ENCODE peak calls at places on chromosomes 7 and 10, in eight cellular contexts. C, F, Y, K, O, Z, L and R are unnamed samples.

GRCh38 chr7:83517026-83517700 is 131.8 kb downstream of the SEMA3E start:
- DNase-seq in C (no peak), F (no peak), Y (no peak), K (no peak), O (no peak), Z (no peak), L (no peak), R (no peak)

GRCh38 chr7:16416289-16417282 is 4.8 kb downstream of the CRPPA start:
- DNase-seq in C (no peak), F (peak; percentile 3), Y (no peak), K (no peak), O (no peak), Z (no peak), L (no peak), R (no peak)

GRCh38 chr7:151045262-151045661 is 3.1 kb upstream of the ASIC3 start:
- DNase-seq in C (no peak), F (no peak), Y (no peak), K (no peak), O (no peak), Z (no peak), L (no peak), R (no peak)

GRCh38 chr7:42137431-42137830 is 99.6 kb downstream of the GLI3 start:
- DNase-seq in C (no peak), F (no peak), Y (no peak), K (no peak), O (no peak), Z (no peak), L (no peak), R (no peak)

GRCh38 chr7:151060113-151060415 is 675 bp downstream of the SLC4A2 start:
- DNase-seq in C (no peak), F (no peak), Y (no peak), K (no peak), O (no peak), Z (no peak), L (no peak), R (no peak)

GRCh38 chr10:84234508-84234907 is 6.8 kb downstream of the LRIT1 start:
- DNase-seq in C (no peak), F (no peak), Y (no peak), K (no peak), O (no peak), Z (no peak), L (no peak), R (no peak)

GRCh38 chr7:78198756-78199155 is 400.2 kb downstream of the PHTF2 start:
- DNase-seq in C (no peak), F (no peak), Y (no peak), K (no peak), O (no peak), Z (no peak), L (no peak), R (no peak)

GRCh38 chr7:111931016-111931517 is 275.1 kb downstream of the DOCK4 start:
- DNase-seq in C (no peak), F (no peak), Y (no peak), K (no peak), O (no peak), Z (no peak), L (no peak), R (no peak)

GRCh38 chr7:94003446-94004023 is 620 bp downstream of the BET1 start:
- DNase-seq in C (no peak), F (no peak), Y (peak; percentile 7), K (no peak), O (no peak), Z (no peak), L (no peak), R (peak; percentile 2)

GRCh38 chr7:94005753-94006152 is 1.6 kb upstream of the BET1 start:
- DNase-seq in C (no peak), F (no peak), Y (no peak), K (no peak), O (no peak), Z (no peak), L (no peak), R (no peak)

GRCh38 chr7:94008537-94008936 is 4.4 kb upstream of the BET1 start:
- DNase-seq in C (no peak), F (no peak), Y (no peak), K (no peak), O (no peak), Z (no peak), L (no peak), R (no peak)

GRCh38 chr7:94001396-94001795 is 2.8 kb downstream of the BET1 start:
- DNase-seq in C (no peak), F (no peak), Y (no peak), K (no peak), O (no peak), Z (no peak), L (no peak), R (no peak)

GRCh38 chr7:94004024-94004945 is at the start of gene BET1:
- DNase-seq in C (peak; percentile 95), F (peak; percentile 95), Y (peak; percentile 94), K (peak; percentile 93), O (peak; percentile 90), Z (peak; percentile 92), L (peak; percentile 96), R (peak; percentile 82)
- TF ChIP-seq POLR2A in C (peak; percentile 59), F (peak; percentile 83), Y (peak; percentile 28), K (peak; percentile 91), O (peak; percentile 75), Z (peak; percentile 76), L (peak; percentile 68), R (peak; percentile 76)

DNA sequence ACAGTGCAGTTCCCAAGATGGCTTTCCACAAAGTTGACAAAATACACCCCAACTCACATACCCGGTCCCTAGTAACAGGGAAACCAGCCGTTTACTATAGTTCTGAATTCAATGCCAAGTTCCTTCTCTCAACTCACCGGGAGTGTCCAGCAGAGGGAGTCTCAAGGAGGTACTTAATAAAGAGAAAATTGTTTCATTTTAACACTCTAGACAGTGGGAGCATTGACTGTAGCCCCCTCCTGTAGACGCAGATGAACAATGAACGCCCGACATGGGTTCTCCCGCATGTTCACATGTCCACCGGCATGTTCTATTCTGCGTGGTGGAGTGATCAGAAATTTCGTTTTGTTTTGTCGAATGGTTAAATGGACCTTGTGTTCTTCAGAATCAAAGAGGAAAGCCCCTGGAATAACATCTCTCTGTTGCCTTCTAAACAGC is 1.9 kb downstream of the HIPK2 start:
- DNase-seq in C (peak; percentile 67), F (peak; percentile 73), Y (peak; percentile 66), K (peak; percentile 46), O (peak; percentile 61), Z (no peak), L (peak; percentile 78), R (peak; percentile 61)
- TF ChIP-seq POLR2A in C (no peak), F (no peak), Y (no peak), K (no peak), O (peak; percentile 42), Z (no peak), L (no peak), R (no peak)

GRCh38 chr7:106285051-106285800 is 443 bp upstream of the NAMPT start:
- DNase-seq in C (peak; percentile 98), F (peak; percentile 97), Y (peak; percentile 100), K (peak; percentile 98), O (peak; percentile 97), Z (peak; percentile 100), L (peak; percentile 99), R (peak; percentile 85)
- TF ChIP-seq POLR2A in C (no peak), F (peak; percentile 76), Y (peak; percentile 73), K (peak; percentile 55), O (peak; percentile 84), Z (peak; percentile 86), L (peak; percentile 46), R (peak; percentile 66)

DNA sequence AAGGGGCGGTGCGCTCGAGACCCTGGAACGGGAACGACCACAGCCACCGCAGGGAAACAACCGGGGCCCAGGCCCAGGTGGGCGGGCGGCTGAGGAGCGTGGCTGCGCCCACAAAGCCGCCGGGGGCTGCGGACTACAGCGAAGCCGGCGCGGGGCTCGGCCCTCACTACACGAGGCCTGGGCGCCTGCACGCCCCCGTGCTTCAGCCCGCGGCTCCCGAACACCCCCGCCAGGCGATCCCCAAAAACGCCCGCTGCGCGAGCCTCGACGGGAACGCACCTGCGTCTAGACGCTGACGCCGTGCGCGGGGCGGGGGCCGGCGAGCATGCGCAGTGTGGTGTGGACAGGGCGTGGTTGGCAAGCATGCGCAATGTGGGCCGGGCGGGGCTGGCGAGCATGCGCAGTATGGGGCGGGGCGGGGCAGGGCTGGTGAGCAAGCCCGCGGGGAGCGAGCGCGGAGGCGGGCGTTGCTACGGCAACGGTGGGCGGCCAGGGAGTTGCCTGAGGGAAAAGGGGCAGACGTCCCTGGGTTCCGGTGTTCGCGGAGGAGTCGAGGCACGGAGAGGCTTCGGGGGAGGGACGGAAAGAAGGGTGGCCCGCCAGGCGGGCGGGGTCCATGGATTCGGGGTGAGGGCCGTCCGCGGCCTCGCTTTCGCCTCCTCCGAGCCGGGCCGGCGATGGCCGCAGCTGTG is at the start of gene RNF32:
- DNase-seq in C (peak; percentile 85), F (peak; percentile 97), Y (peak; percentile 97), K (peak; percentile 93), O (peak; percentile 70), Z (peak; percentile 99), L (peak; percentile 96), R (no peak)
- TF ChIP-seq POLR2A in C (no peak), F (peak; percentile 75), Y (peak; percentile 40), K (peak; percentile 41), O (peak; percentile 60), Z (peak; percentile 63), L (peak; percentile 58), R (no peak)

DNA sequence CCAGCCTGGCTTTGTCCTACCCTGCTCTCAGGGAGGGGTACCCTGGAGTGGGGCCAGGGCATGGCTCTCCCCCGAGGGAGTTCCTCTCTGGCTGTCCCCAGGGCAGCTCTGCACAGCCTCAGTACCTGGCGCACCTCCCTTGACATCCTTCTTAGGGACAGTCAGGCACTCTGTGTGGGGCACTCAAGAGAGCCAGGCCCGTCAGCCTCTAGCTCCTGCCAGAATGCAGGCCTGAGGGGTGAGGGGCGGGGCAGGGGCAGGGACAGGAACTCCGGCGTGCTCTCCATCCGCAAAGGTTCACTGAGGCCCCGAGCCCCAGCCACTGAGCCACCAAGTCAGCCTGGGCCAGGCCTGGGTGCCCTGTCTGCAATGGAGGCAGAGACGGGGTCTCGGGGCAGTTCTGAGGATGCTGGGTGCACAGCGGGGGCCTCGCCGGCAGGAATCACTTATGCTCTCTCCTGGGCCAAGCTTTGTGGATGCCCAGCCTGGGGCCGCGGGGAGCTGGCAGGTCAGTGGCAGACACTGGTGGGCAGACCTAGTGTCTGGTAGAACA is 10.1 kb downstream of the LIMK1 start:
- DNase-seq in C (no peak), F (no peak), Y (no peak), K (peak; percentile 19), O (no peak), Z (no peak), L (no peak), R (no peak)
- TF ChIP-seq POLR2A in C (no peak), F (no peak), Y (no peak), K (no peak), O (no peak), Z (no peak), L (no peak), R (peak; percentile 25)

GRCh38 chr7:4772306-4772705 is 3.1 kb upstream of the AP5Z1 start:
- DNase-seq in C (no peak), F (no peak), Y (no peak), K (no peak), O (no peak), Z (no peak), L (no peak), R (no peak)

GRCh38 chr7:4774007-4774406 is 1.4 kb upstream of the AP5Z1 start:
- DNase-seq in C (no peak), F (no peak), Y (no peak), K (no peak), O (no peak), Z (no peak), L (no peak), R (no peak)

GRCh38 chr7:4776160-4776623 is 769 bp downstream of the AP5Z1 start:
- DNase-seq in C (no peak), F (no peak), Y (no peak), K (no peak), O (no peak), Z (no peak), L (no peak), R (no peak)

GRCh38 chr7:4774804-4775280 is 581 bp upstream of the AP5Z1 start:
- DNase-seq in C (peak; percentile 50), F (peak; percentile 76), Y (peak; percentile 54), K (peak; percentile 25), O (no peak), Z (no peak), L (no peak), R (no peak)

GRCh38 chr7:4775281-4776159 is at the start of gene AP5Z1:
- DNase-seq in C (peak; percentile 95), F (peak; percentile 98), Y (peak; percentile 97), K (peak; percentile 95), O (peak; percentile 95), Z (peak; percentile 98), L (peak; percentile 96), R (peak; percentile 100)
- TF ChIP-seq POLR2A in C (peak; percentile 70), F (peak; percentile 96), Y (peak; percentile 73), K (peak; percentile 73), O (peak; percentile 92), Z (peak; percentile 88), L (peak; percentile 78), R (peak; percentile 89)